ENCODE peak calls at places on chromosomes 11 and 22, in ten cellular contexts. E is NCI-H345; K is brain microvascular endothelial cell; I is stimulated activated CD4-positive, alpha-beta T cell treated with anti-CD3 and anti-CD28 coated beads, Interleukin-2, amount 100 ng/mL, for 48 hours; Q is ELR; V is lower leg skin; D is fibroblast of lung; L is T-helper 1 cell; U is iPS DF 6.9; F is activated CD4-positive, alpha-beta T cell treated with anti-CD3 and anti-CD28 coated beads, Interleukin-2, amount 50 U/mL, for 48 hours. G is an unnamed sample.

GRCh38 chr22:32801436-32802290 is at the start of gene TIMP3:
- DNase-seq in K (peak; percentile 72), Q (peak; percentile 83), F (peak; percentile 6), U (no peak), D (peak; percentile 82), L (no peak), I (peak; percentile 3), E (no peak), V (peak; percentile 83), G (peak; percentile 61)

GRCh38 chr22:16827506-16827905 is 2.3 kb upstream of the XKR3 start:
- DNase-seq in E (no peak), F (no peak), I (no peak), K (no peak), V (no peak), L (no peak), U (no peak), Q (no peak), D (no peak), G (no peak)

GRCh38 chr11:116661056-116661455 is 111.7 kb downstream of the BUD13 start:
- DNase-seq in I (no peak), Q (no peak), E (no peak), K (no peak), V (no peak), F (no peak), U (no peak), L (no peak), D (no peak), G (no peak)

GRCh38 chr11:64745523-64746328 is 1.8 kb upstream of the RASGRP2 start:
- DNase-seq in Q (peak; percentile 37), I (no peak), U (no peak), D (peak; percentile 72), E (no peak), K (peak; percentile 47), V (peak; percentile 69), F (peak; percentile 57), L (peak; percentile 71), G (peak; percentile 43)

GRCh38 chr22:36478966-36479365 is 2.5 kb downstream of the TXN2 start:
- DNase-seq in K (no peak), D (peak; percentile 18), V (no peak), Q (no peak), U (no peak), L (no peak), F (no peak), E (no peak), I (no peak), G (no peak)

GRCh38 chr11:45333023-45333422 is 46.9 kb upstream of the SYT13 start:
- DNase-seq in I (no peak), Q (no peak), U (no peak), V (no peak), E (no peak), L (no peak), F (no peak), K (no peak), D (no peak), G (no peak)

GRCh38 chr11:67700548-67701262 is 26.3 kb upstream of the ALDH3B2 start:
- DNase-seq in V (no peak), Q (no peak), L (no peak), F (no peak), K (no peak), I (no peak), D (no peak), E (no peak), U (no peak), G (peak; percentile 74)

GRCh38 chr11:35605691-35606090 is 12.6 kb upstream of the FJX1 start:
- DNase-seq in Q (no peak), E (no peak), D (peak; percentile 71), V (no peak), F (no peak), I (no peak), U (no peak), K (no peak), L (no peak), G (peak; percentile 23)

GRCh38 chr11:12995211-12995610 is 13.9 kb upstream of the RASSF10 start:
- DNase-seq in K (no peak), F (no peak), I (no peak), V (no peak), U (no peak), L (no peak), E (no peak), Q (no peak), D (peak; percentile 78), G (no peak)

GRCh38 chr22:46719921-46720320 is 18.1 kb downstream of the CERK start:
- DNase-seq in F (no peak), L (no peak), K (no peak), U (no peak), E (no peak), I (no peak), Q (no peak), V (no peak), D (no peak), G (peak; percentile 94)

GRCh38 chr11:28228196-28228595 is 120.0 kb downstream of the METTL15 start:
- DNase-seq in V (no peak), U (no peak), I (no peak), K (no peak), L (no peak), F (no peak), E (no peak), D (peak; percentile 65), Q (peak; percentile 50), G (no peak)

GRCh38 chr11:125950696-125951645 is 5.1 kb downstream of the VSIG10L2 start:
- DNase-seq in E (no peak), I (no peak), D (no peak), L (no peak), U (no peak), Q (no peak), F (no peak), K (no peak), V (peak; percentile 55), G (no peak)

GRCh38 chr11:36243641-36244040 is 45.6 kb downstream of the COMMD9 start:
- DNase-seq in F (no peak), K (no peak), Q (no peak), V (no peak), I (no peak), L (no peak), E (no peak), D (no peak), U (no peak), G (no peak)

GRCh38 chr11:134524201-134524600 is 112.2 kb upstream of the B3GAT1 start:
- DNase-seq in K (no peak), V (no peak), Q (no peak), U (no peak), I (no peak), L (no peak), D (no peak), E (no peak), F (no peak), G (no peak)

GRCh38 chr22:29043906-29044575 is 17.6 kb downstream of the C22orf31 start:
- DNase-seq in K (peak; percentile 11), E (no peak), L (no peak), U (no peak), F (no peak), I (no peak), D (peak; percentile 81), V (no peak), Q (peak; percentile 80), G (no peak)

GRCh38 chr22:27336151-27337090 is 465.1 kb downstream of the MN1 start:
- DNase-seq in K (no peak), V (no peak), U (no peak), Q (no peak), D (peak; percentile 93), F (no peak), L (no peak), E (no peak), I (no peak), G (no peak)

GRCh38 chr11:128420943-128421342 is 166.4 kb downstream of the ETS1 start:
- DNase-seq in V (no peak), I (no peak), F (no peak), Q (peak; percentile 54), E (no peak), L (no peak), D (peak; percentile 96), U (no peak), K (peak; percentile 98), G (no peak)

GRCh38 chr11:17579451-17579850 is 32.4 kb downstream of the OTOG start:
- DNase-seq in E (no peak), K (no peak), I (no peak), Q (no peak), F (no peak), L (no peak), U (no peak), D (no peak), V (no peak), G (no peak)

GRCh38 chr22:44689173-44689572 is 12.8 kb upstream of the PRR5 start:
- DNase-seq in L (no peak), U (no peak), I (no peak), F (no peak), E (no peak), D (peak; percentile 61), K (no peak), V (no peak), Q (no peak), G (no peak)

GRCh38 chr22:28410050-28410816 is 269.4 kb downstream of the TTC28 start:
- DNase-seq in Q (peak; percentile 57), U (no peak), E (no peak), F (no peak), K (peak; percentile 7), L (no peak), D (peak; percentile 84), I (no peak), V (no peak), G (peak; percentile 23)

GRCh38 chr11:69358398-69359080 is 64.6 kb downstream of the MYEOV start:
- DNase-seq in E (no peak), F (no peak), Q (no peak), D (no peak), U (no peak), I (no peak), L (no peak), V (peak; percentile 7), K (no peak), G (no peak)

GRCh38 chr22:38041760-38042584 is 15.2 kb upstream of the PICK1 start:
- DNase-seq in E (no peak), K (no peak), I (no peak), L (no peak), Q (no peak), F (no peak), D (no peak), U (no peak), V (no peak), G (no peak)

GRCh38 chr11:35798983-35799382 is 136.4 kb downstream of the TRIM44 start:
- DNase-seq in F (no peak), E (no peak), D (no peak), V (no peak), I (no peak), Q (no peak), U (no peak), L (no peak), K (no peak), G (peak; percentile 41)

GRCh38 chr11:16804104-16804947 is 65.9 kb downstream of the C11orf58 start:
- DNase-seq in F (no peak), V (no peak), E (no peak), K (no peak), Q (no peak), L (no peak), D (peak; percentile 20), I (no peak), U (no peak), G (no peak)

GRCh38 chr22:42711895-42712837 is 8.5 kb downstream of the A4GALT start:
- DNase-seq in L (no peak), D (no peak), E (no peak), F (no peak), I (no peak), U (no peak), Q (no peak), K (no peak), V (no peak), G (no peak)

GRCh38 chr22:41524283-41524682 is 20.0 kb downstream of the POLR3H start:
- DNase-seq in E (no peak), I (no peak), L (no peak), Q (no peak), F (no peak), D (no peak), U (no peak), V (no peak), K (peak; percentile 52), G (no peak)

GRCh38 chr11:15967966-15968365 is 388.4 kb downstream of the SOX6 start:
- DNase-seq in E (no peak), U (no peak), K (no peak), V (no peak), D (peak; percentile 58), I (no peak), L (no peak), Q (no peak), F (no peak), G (peak; percentile 31)

GRCh38 chr11:121670792-121671275 is 218.1 kb upstream of the SORL1-AS1 start:
- DNase-seq in D (peak; percentile 73), L (no peak), I (no peak), K (no peak), V (no peak), U (no peak), E (no peak), Q (no peak), F (no peak), G (peak; percentile 94)